ENCODE peak calls at places on chromosomes 1 and 21, in nine cellular contexts. R is amygdala; K is thoracic aorta; X is T-helper 1 cell; W is iPS-NIHi11; D is M059J; A is NCI-H2081; B is stimulated activated CD4-positive, alpha-beta T cell treated with anti-CD3 and anti-CD28 coated beads, Interleukin-1b, Interleukin-23, amount 100 ng/mL, for 24 hours; G is lower leg skin. E is an unnamed sample.

GRCh38 chr1:246567258-246568235 is 1.3 kb downstream of the CNST start:
- DNase-seq in R (no peak), K (no peak), X (no peak), W (no peak), D (peak; percentile 80), A (peak; percentile 19), B (no peak), G (no peak), E (no peak)

GRCh38 chr1:116915182-116915611 is 5.5 kb downstream of the PTGFRN start:
- DNase-seq in R (no peak), K (no peak), X (no peak), W (no peak), D (no peak), A (no peak), B (no peak), G (no peak), E (no peak)

GRCh38 chr1:83130886-83131691 is 867.8 kb downstream of the TTLL7 start:
- DNase-seq in R (no peak), K (no peak), X (no peak), W (no peak), D (no peak), A (no peak), B (no peak), G (no peak), E (no peak)

GRCh38 chr1:62875676-62876075 is 91.7 kb downstream of the ATG4C start:
- DNase-seq in R (no peak), K (no peak), X (no peak), W (no peak), D (peak; percentile 6), A (no peak), B (no peak), G (no peak), E (no peak)

GRCh38 chr1:119448112-119448511 is 33.2 kb downstream of the HSD3B2 start:
- DNase-seq in R (no peak), K (no peak), X (no peak), W (peak; percentile 33), D (peak; percentile 7), A (no peak), B (no peak), G (no peak), E (no peak)

GRCh38 chr1:6108937-6109636 is 63.4 kb downstream of the KCNAB2 start:
- DNase-seq in R (no peak), K (no peak), X (no peak), W (peak; percentile 77), D (peak; percentile 62), A (peak; percentile 71), B (no peak), G (no peak), E (no peak)

GRCh38 chr1:30727796-30728195 is 4.4 kb upstream of the MATN1 start:
- DNase-seq in R (no peak), K (no peak), X (no peak), W (no peak), D (peak; percentile 75), A (no peak), B (no peak), G (no peak), E (no peak)

GRCh38 chr1:192879416-192879815 is 70.6 kb downstream of the RGS2 start:
- DNase-seq in R (no peak), K (no peak), X (no peak), W (no peak), D (peak; percentile 34), A (no peak), B (no peak), G (no peak), E (no peak)

GRCh38 chr1:53548031-53548491 is 88.9 kb downstream of the DMRTB1 start:
- DNase-seq in R (no peak), K (no peak), X (peak; percentile 3), W (peak; percentile 1), D (no peak), A (no peak), B (no peak), G (peak; percentile 80), E (peak; percentile 4)

GRCh38 chr1:77026126-77026525 is 158.8 kb downstream of the ST6GALNAC5 start:
- DNase-seq in R (no peak), K (no peak), X (no peak), W (peak; percentile 26), D (no peak), A (no peak), B (no peak), G (no peak), E (no peak)

GRCh38 chr21:32131960-32132359 is 146.9 kb downstream of the MIS18A start:
- DNase-seq in R (no peak), K (no peak), X (no peak), W (no peak), D (peak; percentile 53), A (no peak), B (no peak), G (no peak), E (no peak)

GRCh38 chr1:153354515-153355193 is 3.0 kb upstream of the S100A9 start:
- DNase-seq in R (no peak), K (no peak), X (no peak), W (no peak), D (no peak), A (no peak), B (no peak), G (peak; percentile 69), E (no peak)

GRCh38 chr1:57127976-57128375 is 162.2 kb upstream of the C8B start:
- DNase-seq in R (no peak), K (no peak), X (no peak), W (no peak), D (no peak), A (no peak), B (no peak), G (no peak), E (no peak)

GRCh38 chr1:111217183-111217910 is 10.2 kb upstream of the CHI3L2 start:
- DNase-seq in R (no peak), K (no peak), X (no peak), W (no peak), D (no peak), A (no peak), B (no peak), G (no peak), E (no peak)

GRCh38 chr21:43277481-43278351 is 108.9 kb downstream of the CRYAA start:
- DNase-seq in R (no peak), K (no peak), X (no peak), W (peak; percentile 48), D (no peak), A (no peak), B (no peak), G (no peak), E (no peak)

GRCh38 chr1:46410156-46411009 is 16.3 kb downstream of the FAAH start:
- DNase-seq in R (no peak), K (no peak), X (no peak), W (no peak), D (peak; percentile 22), A (no peak), B (no peak), G (no peak), E (no peak)

GRCh38 chr1:119276558-119276957 is 92.0 kb upstream of the HAO2 start:
- DNase-seq in R (no peak), K (no peak), X (no peak), W (peak; percentile 17), D (no peak), A (peak; percentile 71), B (no peak), G (no peak), E (no peak)

GRCh38 chr1:186212574-186213224 is 162.4 kb downstream of the TPR start:
- DNase-seq in R (no peak), K (no peak), X (no peak), W (peak; percentile 72), D (peak; percentile 82), A (peak; percentile 74), B (no peak), G (no peak), E (no peak)

GRCh38 chr1:201147396-201148015 is 6.8 kb downstream of the TMEM9 start:
- DNase-seq in R (no peak), K (no peak), X (no peak), W (no peak), D (no peak), A (no peak), B (no peak), G (peak; percentile 68), E (no peak)

GRCh38 chr1:65001238-65001792 is 35.0 kb upstream of the JAK1 start:
- DNase-seq in R (no peak), K (peak; percentile 36), X (peak; percentile 58), W (peak; percentile 86), D (no peak), A (no peak), B (peak; percentile 79), G (peak; percentile 97), E (peak; percentile 43)

GRCh38 chr1:247639381-247639981 is 34.1 kb downstream of the OR2G3 start:
- DNase-seq in R (no peak), K (no peak), X (no peak), W (peak; percentile 94), D (no peak), A (no peak), B (peak; percentile 47), G (peak; percentile 94), E (peak; percentile 42)

GRCh38 chr1:32933742-32934322 is 30.8 kb downstream of the RNF19B start:
- DNase-seq in R (no peak), K (no peak), X (no peak), W (no peak), D (peak; percentile 96), A (no peak), B (no peak), G (no peak), E (no peak)

GRCh38 chr1:42368096-42368795 is 12.3 kb upstream of the RIMKLA start:
- DNase-seq in R (no peak), K (no peak), X (no peak), W (no peak), D (no peak), A (no peak), B (no peak), G (no peak), E (no peak)

GRCh38 chr1:150484861-150485260 is 2.4 kb upstream of the TARS2 start:
- DNase-seq in R (no peak), K (no peak), X (no peak), W (no peak), D (peak; percentile 67), A (no peak), B (no peak), G (no peak), E (no peak)

GRCh38 chr1:228182296-228183030 is 16.9 kb downstream of the IBA57 start:
- DNase-seq in R (no peak), K (no peak), X (no peak), W (no peak), D (no peak), A (no peak), B (no peak), G (peak; percentile 64), E (no peak)

GRCh38 chr1:91643431-91643830 is 142.8 kb downstream of the CDC7 start:
- DNase-seq in R (no peak), K (no peak), X (no peak), W (no peak), D (no peak), A (no peak), B (no peak), G (no peak), E (no peak)

GRCh38 chr1:79896136-79896535 is 889.6 kb upstream of the ADGRL4 start:
- DNase-seq in R (no peak), K (no peak), X (no peak), W (no peak), D (no peak), A (no peak), B (no peak), G (no peak), E (no peak)

GRCh38 chr1:7550981-7551380 is 220.1 kb upstream of the VAMP3 start:
- DNase-seq in R (no peak), K (no peak), X (no peak), W (no peak), D (no peak), A (no peak), B (no peak), G (no peak), E (no peak)

GRCh38 chr21:20445971-20446370 is 552.2 kb upstream of the NCAM2 start:
- DNase-seq in R (no peak), K (no peak), X (no peak), W (no peak), D (no peak), A (no peak), B (no peak), G (no peak), E (no peak)

GRCh38 chr1:44049839-44050238 is 18.6 kb upstream of the SLC6A9 start:
- DNase-seq in R (no peak), K (no peak), X (no peak), W (no peak), D (peak; percentile 95), A (no peak), B (no peak), G (no peak), E (no peak)

GRCh38 chr1:223837687-223838086 is 8.1 kb downstream of the TP53BP2 start:
- DNase-seq in R (no peak), K (no peak), X (no peak), W (no peak), D (no peak), A (no peak), B (no peak), G (no peak), E (no peak)